ENCODE peak calls at places on chromosome 12, in seven cellular contexts. H is AG09309; J is CD4-positive, CD25-positive, alpha-beta regulatory T cell; M is IMR-90; Y is EH; I is T47D; E is right cardiac atrium. Z is an unnamed sample.

GRCh38 chr12:112008918-112009317 is 4.0 kb downstream of the TMEM116 start:
- DNase-seq in I (no peak), H (no peak), E (no peak), M (no peak), J (no peak), Y (no peak), Z (peak; percentile 14)

GRCh38 chr12:52181757-52182156 is 10.1 kb downstream of the KRT80 start:
- DNase-seq in E (no peak), H (peak; percentile 29), Y (peak; percentile 86), J (no peak), M (peak; percentile 89), I (no peak), Z (no peak)

GRCh38 chr12:32504626-32505025 is 105.3 kb downstream of the FGD4 start:
- DNase-seq in J (no peak), M (peak; percentile 10), I (no peak), H (no peak), E (no peak), Y (peak; percentile 28), Z (no peak)

GRCh38 chr12:25835385-25835784 is 123.1 kb upstream of the RASSF8 start:
- DNase-seq in E (no peak), I (no peak), H (no peak), J (no peak), M (no peak), Y (no peak), Z (no peak)

GRCh38 chr12:43758247-43758727 is 303 bp downstream of the PUS7L start:
- DNase-seq in M (peak; percentile 38), J (no peak), H (no peak), E (peak; percentile 38), I (peak; percentile 51), Y (peak; percentile 47), Z (no peak)

GRCh38 chr12:130953783-130954543 is at the start of gene ADGRD1:
- DNase-seq in E (peak; percentile 86), H (no peak), M (peak; percentile 3), I (peak; percentile 35), Y (peak; percentile 67), J (no peak), Z (no peak)

GRCh38 chr12:120670667-120671066 is 16.3 kb upstream of the MLEC start:
- DNase-seq in H (no peak), E (no peak), I (no peak), J (no peak), M (no peak), Y (no peak), Z (no peak)

GRCh38 chr12:123119808-123120207 is 31.1 kb downstream of the PITPNM2 start:
- DNase-seq in E (no peak), J (peak; percentile 34), Y (no peak), I (no peak), M (no peak), H (no peak), Z (no peak)

GRCh38 chr12:57390174-57390573 is 40.7 kb downstream of the R3HDM2 start:
- DNase-seq in H (no peak), E (no peak), J (no peak), M (no peak), I (no peak), Y (no peak), Z (no peak)

GRCh38 chr12:128613821-128614220 is 209.9 kb downstream of the SLC15A4 start:
- DNase-seq in H (no peak), I (no peak), J (no peak), M (no peak), Y (no peak), E (no peak), Z (peak; percentile 24)

GRCh38 chr12:53241623-53242412 is 9.8 kb upstream of the RARG start:
- DNase-seq in M (no peak), Y (no peak), H (no peak), J (no peak), I (no peak), E (no peak), Z (no peak)

GRCh38 chr12:74581439-74581838 is 43.8 kb downstream of the ATXN7L3B start:
- DNase-seq in E (no peak), Y (no peak), J (no peak), I (no peak), M (no peak), H (no peak), Z (no peak)

GRCh38 chr12:91920276-91920675 is 225.4 kb downstream of the BTG1 start:
- DNase-seq in M (peak; percentile 14), Y (peak; percentile 47), I (peak; percentile 28), J (no peak), H (no peak), E (no peak), Z (no peak)

GRCh38 chr12:51953011-51953568 is 1.6 kb downstream of the ACVR1B start:
- DNase-seq in E (no peak), I (no peak), Y (no peak), H (no peak), M (no peak), J (no peak), Z (no peak)

GRCh38 chr12:105748806-105749600 is 389.8 kb downstream of the NUAK1 start:
- DNase-seq in H (no peak), I (no peak), E (peak; percentile 81), M (peak; percentile 74), J (no peak), Y (peak; percentile 75), Z (no peak)

GRCh38 chr12:118023461-118023860 is 7.0 kb downstream of the RFC5 start:
- DNase-seq in Y (no peak), E (no peak), M (no peak), J (no peak), I (no peak), H (no peak), Z (no peak)

GRCh38 chr12:2432856-2433255 is 361.9 kb upstream of the FKBP4 start:
- DNase-seq in I (no peak), H (no peak), J (no peak), E (no peak), M (no peak), Y (no peak), Z (no peak)